ENCODE peak calls at places on chromosomes 2 and 18, in eight cellular contexts. P is pancreas, L is tibial artery, H is cardiac muscle cell, M is prostate gland, B is right cardiac atrium, J is A549, V is uterus. T is an unnamed sample.

GRCh38 chr2:170222298-170222697 is 44.4 kb downstream of the MYO3B start:
- DNase-seq in H (no peak), J (no peak), L (no peak), M (no peak), P (no peak), V (no peak), B (no peak), T (no peak)

GRCh38 chr2:157488877-157489276 is 45.0 kb upstream of the CYTIP start:
- DNase-seq in P (peak), M (no peak), V (no peak), H (no peak), L (no peak), B (peak), J (no peak), T (no peak)

GRCh38 chr18:78430171-78430857 is 549.3 kb upstream of the SALL3 start:
- DNase-seq in V (no peak), B (no peak), L (no peak), H (no peak), P (no peak), M (no peak), J (no peak), T (no peak)

GRCh38 chr2:211931314-211931713 is 607.3 kb downstream of the ERBB4 start:
- DNase-seq in L (no peak), B (no peak), V (no peak), M (no peak), J (no peak), H (no peak), P (no peak), T (no peak)

GRCh38 chr2:231138699-231139098 is 13.9 kb upstream of the HTR2B start:
- DNase-seq in M (peak), H (no peak), P (no peak), J (no peak), B (no peak), L (no peak), V (no peak), T (no peak)

GRCh38 chr2:129877795-129878775 is 101.4 kb upstream of the RAB6C start:
- DNase-seq in P (no peak), V (peak), B (peak), J (peak), M (no peak), H (peak), L (peak), T (peak)

GRCh38 chr18:76589309-76589708 is 94.3 kb upstream of the ZNF516 start:
- DNase-seq in L (no peak), M (no peak), H (no peak), V (no peak), J (no peak), P (no peak), B (no peak), T (no peak)

GRCh38 chr2:179437430-179437829 is 172.8 kb upstream of the SESTD1 start:
- DNase-seq in J (no peak), V (no peak), H (no peak), M (no peak), B (no peak), P (no peak), L (no peak), T (no peak)

GRCh38 chr18:55579888-55580287 is 8.1 kb downstream of the TCF4 start:
- DNase-seq in B (no peak), H (no peak), V (no peak), M (no peak), J (no peak), P (no peak), L (no peak), T (no peak)

GRCh38 chr2:160952462-160952861 is 207.8 kb upstream of the TANK start:
- DNase-seq in B (peak), J (no peak), H (no peak), P (no peak), L (peak), M (no peak), V (peak), T (no peak)

GRCh38 chr2:145599761-145600160 is 1079.8 kb upstream of the ZEB2 start:
- DNase-seq in H (no peak), B (no peak), P (no peak), L (no peak), M (no peak), J (no peak), V (no peak), T (no peak)

GRCh38 chr2:202717598-202718310 is 83.0 kb downstream of the FAM117B start:
- DNase-seq in H (no peak), B (no peak), L (no peak), P (no peak), V (no peak), M (no peak), J (no peak), T (no peak)

GRCh38 chr2:162938387-162938786 is 99.8 kb upstream of the KCNH7 start:
- DNase-seq in M (no peak), J (no peak), L (no peak), V (no peak), H (no peak), P (peak), B (no peak), T (no peak)

GRCh38 chr2:60469918-60470317 is 83.5 kb downstream of the BCL11A start:
- DNase-seq in H (no peak), M (no peak), B (no peak), V (no peak), J (no peak), L (no peak), P (no peak), T (no peak)

GRCh38 chr2:11090158-11090557 is 65.1 kb upstream of the SLC66A3 start:
- DNase-seq in P (no peak), H (no peak), B (no peak), V (no peak), M (no peak), J (no peak), L (no peak), T (no peak)

GRCh38 chr2:118310016-118310877 is 222.0 kb downstream of the INSIG2 start:
- DNase-seq in V (no peak), J (no peak), B (peak), P (peak), M (no peak), L (no peak), H (peak), T (no peak)

GRCh38 chr2:240363718-240364581 is 71.5 kb upstream of the GPC1 start:
- DNase-seq in B (no peak), M (no peak), H (no peak), P (peak), V (no peak), L (no peak), J (no peak), T (no peak)

GRCh38 chr2:10277293-10278028 is 25.2 kb upstream of the HPCAL1 start:
- DNase-seq in H (no peak), B (no peak), P (peak), L (no peak), V (no peak), J (no peak), M (no peak), T (no peak)

GRCh38 chr2:176161817-176162626 is 4.9 kb downstream of the HOXD3 start:
- DNase-seq in M (no peak), V (peak), L (no peak), B (no peak), J (no peak), P (no peak), H (no peak), T (no peak)

GRCh38 chr2:178767099-178768060 is 39.8 kb downstream of the TTN start:
- DNase-seq in B (no peak), L (no peak), M (no peak), J (no peak), P (no peak), H (no peak), V (no peak), T (no peak)

GRCh38 chr2:64017811-64018714 is 1.2 kb downstream of the VPS54 start:
- DNase-seq in M (peak), V (no peak), B (peak), L (no peak), P (no peak), J (no peak), H (peak), T (no peak)

GRCh38 chr18:21452808-21453511 is 147.5 kb downstream of the ESCO1 start:
- DNase-seq in M (no peak), V (no peak), L (no peak), J (no peak), P (no peak), B (no peak), H (no peak), T (no peak)

GRCh38 chr2:70887550-70888229 is 48.0 kb upstream of the ATP6V1B1 start:
- DNase-seq in V (no peak), L (no peak), J (peak), H (peak), M (no peak), B (no peak), P (peak), T (no peak)

GRCh38 chr2:107808986-107809385 is 17.7 kb upstream of the RGPD4 start:
- DNase-seq in M (no peak), J (no peak), B (peak), H (no peak), V (no peak), L (no peak), P (no peak), T (no peak)

GRCh38 chr2:60873381-60873780 is 8.0 kb upstream of the REL start:
- DNase-seq in V (no peak), J (no peak), M (no peak), L (no peak), H (no peak), P (no peak), B (no peak), T (no peak)

GRCh38 chr18:4125246-4125938 is 329.7 kb downstream of the DLGAP1 start:
- DNase-seq in L (no peak), M (no peak), P (no peak), J (no peak), V (no peak), B (peak), H (no peak), T (no peak)

GRCh38 chr18:3623769-3624545 is 174.0 kb downstream of the TGIF1 start:
- DNase-seq in J (peak), L (peak), V (peak), P (peak), M (peak), B (peak), H (peak), T (peak)

GRCh38 chr18:5630766-5631413 is 87.1 kb upstream of the EPB41L3 start:
- DNase-seq in J (no peak), H (no peak), L (no peak), M (no peak), P (no peak), B (peak), V (no peak), T (no peak)

GRCh38 chr2:9191044-9191481 is 15.5 kb upstream of the ASAP2 start:
- DNase-seq in V (peak), J (no peak), H (peak), P (peak), B (peak), M (no peak), L (peak), T (peak)

GRCh38 chr2:227643990-227644551 is 22.5 kb upstream of the SCYGR5 start:
- DNase-seq in M (no peak), B (no peak), H (no peak), P (no peak), J (no peak), V (no peak), L (no peak), T (no peak)

GRCh38 chr2:42032796-42033195 is 15.0 kb upstream of the PKDCC start:
- DNase-seq in L (no peak), P (no peak), J (no peak), M (no peak), V (no peak), B (no peak), H (no peak), T (no peak)

GRCh38 chr2:229416116-229416694 is 145.1 kb upstream of the PID1 start:
- DNase-seq in V (peak), P (no peak), J (no peak), H (no peak), L (peak), M (no peak), B (peak), T (peak)

GRCh38 chr2:9440058-9440727 is 16.7 kb downstream of the CPSF3 start:
- DNase-seq in M (no peak), P (no peak), L (no peak), B (no peak), V (no peak), H (no peak), J (no peak), T (no peak)

GRCh38 chr2:222672068-222672401 is 577 bp downstream of the MOGAT1 start:
- DNase-seq in J (no peak), V (no peak), B (no peak), L (no peak), H (no peak), M (no peak), P (no peak), T (no peak)

DNA sequence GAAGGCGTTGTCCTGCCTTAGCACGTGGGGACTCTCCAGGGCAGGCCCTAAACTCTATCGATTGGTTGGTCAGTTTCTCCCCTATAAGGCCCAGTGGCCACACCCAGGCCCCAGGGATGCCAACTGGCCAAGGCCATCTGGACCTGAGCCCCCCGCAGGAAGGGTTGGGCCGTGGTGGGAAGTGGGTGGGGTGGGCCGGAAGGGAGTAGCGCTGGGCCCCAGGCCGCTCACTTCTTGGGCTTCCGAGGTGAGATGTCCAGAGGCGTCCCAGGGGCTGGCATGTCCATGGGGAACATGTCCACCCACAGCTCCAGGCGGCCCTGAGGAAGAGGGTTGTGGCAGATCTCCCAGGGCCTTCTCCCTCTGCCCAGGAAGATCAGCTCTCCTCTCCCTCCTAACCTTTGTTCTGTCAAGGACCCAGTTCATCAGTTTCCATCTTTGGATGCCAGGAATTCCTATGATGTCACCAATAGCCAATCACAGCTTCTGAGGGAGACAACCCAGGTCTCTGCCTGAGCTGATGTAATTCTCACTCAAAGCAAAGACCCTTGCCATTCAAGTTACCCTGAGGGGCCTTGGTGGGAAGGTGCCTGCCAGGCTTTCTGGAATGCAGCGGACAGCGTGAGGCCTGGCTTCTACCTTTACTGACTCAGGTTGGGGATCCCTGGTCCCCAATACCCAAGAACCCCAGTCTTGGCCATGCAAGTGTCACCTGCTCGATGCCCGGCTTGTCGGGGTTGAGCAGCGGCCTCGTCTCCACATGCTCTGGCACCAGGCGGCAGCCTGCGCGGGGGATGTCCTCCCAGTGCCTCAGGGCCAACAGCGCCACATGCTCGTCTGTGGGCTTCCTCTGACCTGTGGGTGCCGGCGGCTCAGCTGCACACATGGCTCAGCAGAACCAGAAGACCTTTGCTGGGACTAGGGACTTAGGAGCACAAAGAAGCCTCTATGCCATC is 14.4 kb downstream of the OTOF start:
- DNase-seq in M (no peak), B (no peak), J (no peak), P (no peak), L (no peak), V (no peak), H (no peak), T (no peak)
- H3K27ac ChIP-seq in M (no peak), B (no peak), J (no peak), P (no peak), L (no peak), V (no peak), H (no peak), T (no peak)

DNA sequence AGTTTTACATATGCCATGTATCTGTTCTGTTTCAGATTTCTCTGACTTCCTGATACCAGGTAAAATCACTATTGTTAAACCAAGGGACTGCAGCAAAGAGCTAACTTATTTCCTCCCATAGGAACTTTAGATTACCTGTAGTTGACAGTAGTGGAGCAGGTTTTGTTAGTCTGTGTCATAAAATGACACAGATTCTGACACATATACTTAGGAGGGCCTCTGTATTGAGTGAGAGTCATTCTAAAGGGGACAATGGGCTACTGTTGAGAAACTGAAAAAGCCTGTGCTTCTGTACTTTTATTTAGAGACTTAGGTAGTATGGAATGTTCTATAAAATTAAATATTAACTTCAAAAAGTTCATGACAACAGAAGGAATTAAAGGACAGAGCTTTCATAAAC is 48.2 kb downstream of the KCMF1 start:
- DNase-seq in H (no peak), M (no peak), P (no peak), B (no peak), V (no peak), J (no peak), L (no peak), T (no peak)
- H3K27ac ChIP-seq in H (no peak), M (no peak), P (no peak), B (no peak), V (no peak), J (peak), L (no peak), T (no peak)

DNA sequence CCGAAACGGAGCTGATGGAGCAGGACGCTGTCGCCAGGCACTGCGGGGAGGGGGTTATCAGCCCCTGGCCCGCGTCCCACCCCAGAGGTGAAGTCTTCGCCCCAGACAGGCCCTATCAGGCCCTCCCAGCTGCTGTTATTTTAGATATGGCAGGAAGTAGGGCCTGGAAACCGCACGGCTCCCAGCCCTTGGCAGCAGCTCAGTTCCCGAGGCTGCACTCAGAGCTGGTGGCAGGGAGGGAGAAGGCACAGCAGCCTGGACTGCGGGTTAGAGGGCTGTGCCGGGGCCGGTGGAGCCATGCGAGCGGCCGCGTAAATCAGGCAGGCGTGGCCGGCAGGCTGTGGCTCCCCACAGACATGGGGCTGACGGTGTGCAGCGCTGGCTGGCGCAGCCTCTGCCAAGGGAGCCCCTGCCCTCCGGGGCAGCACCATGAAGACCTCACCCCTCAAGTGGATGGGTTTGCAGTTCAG is 111.4 kb downstream of the NFATC1 start:
- DNase-seq in L (peak), V (peak), J (no peak), M (peak), B (peak), H (peak), P (peak), T (peak)
- H3K27ac ChIP-seq in L (peak), V (peak), J (no peak), M (peak), B (peak), H (peak), P (peak), T (peak)

GRCh38 chr2:28772351-28772750 is 20.7 kb downstream of the PPP1CB start:
- DNase-seq in B (no peak), L (no peak), P (no peak), V (no peak), M (no peak), H (no peak), J (no peak), T (no peak)
- H3K27ac ChIP-seq in B (no peak), L (no peak), P (no peak), V (no peak), M (no peak), H (no peak), J (no peak), T (no peak)

GRCh38 chr18:9148239-9148552 is 11.6 kb downstream of the ANKRD12 start:
- DNase-seq in P (no peak), V (no peak), L (no peak), M (no peak), H (no peak), J (no peak), B (no peak), T (no peak)
- H3K27ac ChIP-seq in P (no peak), V (no peak), L (no peak), M (no peak), H (no peak), J (no peak), B (no peak), T (no peak)

GRCh38 chr2:217434183-217434620 is 568.6 kb downstream of the TNS1 start:
- DNase-seq in P (peak), L (peak), J (peak), V (peak), B (peak), H (peak), M (peak), T (peak)
- H3K27ac ChIP-seq in P (no peak), L (no peak), J (peak), V (peak), B (peak), H (peak), M (peak), T (no peak)

T was measured in ascending aorta.